ENCODE peak calls at places on chromosomes 11 and 22, in eight cellular contexts. One of them, this sample, is unnamed.

GRCh38 chr11:76155455-76156232 is 50.7 kb downstream of the WNT11 start:
- DNase-seq in GM04503: no peak
- DNase-seq in AG10803: no peak
- DNase-seq in KG1: no peak
- DNase-seq in pancreas: no peak
- DNase-seq in substantia nigra: no peak
- DNase-seq in T-helper 9 cell: no peak
- DNase-seq in kidney: no peak
- DNase-seq in this sample: no peak

GRCh38 chr22:22410121-22410520 is 98.4 kb downstream of the ZNF280B start:
- DNase-seq in GM04503: no peak
- DNase-seq in substantia nigra: no peak
- DNase-seq in AG10803: peak
- DNase-seq in kidney: peak
- DNase-seq in KG1: peak
- DNase-seq in pancreas: no peak
- DNase-seq in T-helper 9 cell: no peak
- DNase-seq in this sample: no peak

GRCh38 chr22:19896665-19897355 is 42.1 kb upstream of the GNB1L start:
- DNase-seq in substantia nigra: no peak
- DNase-seq in T-helper 9 cell: no peak
- DNase-seq in AG10803: no peak
- DNase-seq in GM04503: no peak
- DNase-seq in pancreas: no peak
- DNase-seq in kidney: peak
- DNase-seq in KG1: no peak
- DNase-seq in this sample: peak

GRCh38 chr11:103619480-103619879 is 417.0 kb upstream of the DDI1 start:
- DNase-seq in substantia nigra: no peak
- DNase-seq in KG1: no peak
- DNase-seq in kidney: no peak
- DNase-seq in AG10803: no peak
- DNase-seq in GM04503: no peak
- DNase-seq in T-helper 9 cell: no peak
- DNase-seq in pancreas: no peak
- DNase-seq in this sample: no peak

GRCh38 chr11:23021287-23021863 is 161.1 kb upstream of the CCDC179 start:
- DNase-seq in substantia nigra: no peak
- DNase-seq in KG1: no peak
- DNase-seq in GM04503: no peak
- DNase-seq in kidney: no peak
- DNase-seq in pancreas: no peak
- DNase-seq in AG10803: peak
- DNase-seq in T-helper 9 cell: no peak
- DNase-seq in this sample: no peak

GRCh38 chr22:28711820-28712777 is 29.5 kb downstream of the CHEK2 start:
- DNase-seq in GM04503: peak
- DNase-seq in KG1: no peak
- DNase-seq in substantia nigra: no peak
- DNase-seq in AG10803: peak
- DNase-seq in kidney: no peak
- DNase-seq in T-helper 9 cell: no peak
- DNase-seq in pancreas: no peak
- DNase-seq in this sample: no peak

GRCh38 chr11:18132341-18132740 is at the start of gene MRGPRX3:
- DNase-seq in GM04503: no peak
- DNase-seq in pancreas: no peak
- DNase-seq in kidney: no peak
- DNase-seq in T-helper 9 cell: no peak
- DNase-seq in KG1: no peak
- DNase-seq in substantia nigra: no peak
- DNase-seq in AG10803: no peak
- DNase-seq in this sample: no peak

GRCh38 chr11:71086687-71087258 is 165.6 kb downstream of the SHANK2 start:
- DNase-seq in substantia nigra: no peak
- DNase-seq in KG1: no peak
- DNase-seq in AG10803: peak
- DNase-seq in pancreas: peak
- DNase-seq in kidney: peak
- DNase-seq in GM04503: no peak
- DNase-seq in T-helper 9 cell: no peak
- DNase-seq in this sample: no peak

GRCh38 chr11:105923814-105924213 is 98.2 kb downstream of the MSANTD4 start:
- DNase-seq in KG1: no peak
- DNase-seq in AG10803: peak
- DNase-seq in T-helper 9 cell: no peak
- DNase-seq in substantia nigra: no peak
- DNase-seq in kidney: no peak
- DNase-seq in GM04503: no peak
- DNase-seq in pancreas: no peak
- DNase-seq in this sample: no peak

This sample was measured in stimulated activated naive CD4-positive, alpha-beta T cell.